ENCODE peak calls at places on chromosomes 3 and 15, in six cellular contexts. K, P, H, S, X and F are unnamed samples.

GRCh38 chr3:135621184-135621931 is 344.2 kb upstream of the PPP2R3A start:
- DNase-seq in K (no peak), P (no peak), H (no peak), S (no peak), X (no peak), F (no peak)

GRCh38 chr3:141181819-141182218 is 49.8 kb upstream of the PXYLP1 start:
- DNase-seq in K (no peak), P (no peak), H (no peak), S (no peak), X (no peak), F (no peak)

GRCh38 chr15:92653836-92654524 is 1.6 kb downstream of the FAM174B start:
- DNase-seq in K (peak), P (no peak), H (no peak), S (peak), X (no peak), F (peak)

GRCh38 chr15:78365931-78366330 is 25.8 kb downstream of the CRABP1 start:
- DNase-seq in K (no peak), P (no peak), H (no peak), S (no peak), X (no peak), F (no peak)

GRCh38 chr15:90221251-90221900 is 12.4 kb downstream of the CIB1 start:
- DNase-seq in K (peak), P (peak), H (peak), S (peak), X (no peak), F (peak)

GRCh38 chr3:148975696-148976095 is 15.6 kb upstream of the GYG1 start:
- DNase-seq in K (peak), P (no peak), H (no peak), S (no peak), X (no peak), F (no peak)

GRCh38 chr3:40130721-40131120 is 178.8 kb upstream of the EIF1B start:
- DNase-seq in K (no peak), P (no peak), H (peak), S (no peak), X (no peak), F (no peak)

GRCh38 chr15:23690450-23690852 is 3.3 kb upstream of the NDN start:
- DNase-seq in K (no peak), P (no peak), H (no peak), S (no peak), X (no peak), F (peak)

GRCh38 chr3:152466784-152467183 is 198.1 kb downstream of the MBNL1 start:
- DNase-seq in K (peak), P (no peak), H (peak), S (no peak), X (no peak), F (peak)

GRCh38 chr3:61564405-61565059 is 3.2 kb downstream of the PTPRG start:
- DNase-seq in K (peak), P (peak), H (peak), S (no peak), X (no peak), F (no peak)

GRCh38 chr3:156014456-156014855 is 105.9 kb upstream of the KCNAB1 start:
- DNase-seq in K (no peak), P (no peak), H (no peak), S (no peak), X (no peak), F (no peak)

GRCh38 chr15:81294501-81294850 is 29.5 kb downstream of the STARD5 start:
- DNase-seq in K (no peak), P (peak), H (no peak), S (peak), X (no peak), F (no peak)

GRCh38 chr3:185858502-185859225 is 33.8 kb upstream of the IGF2BP2 start:
- DNase-seq in K (no peak), P (no peak), H (no peak), S (no peak), X (no peak), F (no peak)

GRCh38 chr3:46695177-46695961 is 1.9 kb upstream of the ALS2CL start:
- DNase-seq in K (peak), P (peak), H (peak), S (no peak), X (peak), F (no peak)

GRCh38 chr3:39234041-39234440 is 41.6 kb upstream of the XIRP1 start:
- DNase-seq in K (no peak), P (no peak), H (no peak), S (no peak), X (no peak), F (no peak)

GRCh38 chr3:58625196-58625595 is 41.4 kb downstream of the FAM3D start:
- DNase-seq in K (no peak), P (no peak), H (no peak), S (no peak), X (no peak), F (no peak)

GRCh38 chr3:126530171-126531050 is 6.5 kb downstream of the CHST13 start:
- DNase-seq in K (peak), P (no peak), H (no peak), S (no peak), X (no peak), F (no peak)

GRCh38 chr3:31066999-31067398 is 172.5 kb upstream of the GADL1 start:
- DNase-seq in K (peak), P (no peak), H (peak), S (no peak), X (no peak), F (peak)

GRCh38 chr3:132550579-132551305 is 46.3 kb upstream of the ACKR4 start:
- DNase-seq in K (no peak), P (no peak), H (no peak), S (no peak), X (no peak), F (no peak)

GRCh38 chr3:194224536-194224935 is 88.6 kb downstream of the HES1 start:
- DNase-seq in K (no peak), P (no peak), H (no peak), S (no peak), X (no peak), F (no peak)

GRCh38 chr3:25469609-25470008 is 41.5 kb downstream of the RARB start:
- DNase-seq in K (no peak), P (no peak), H (no peak), S (no peak), X (no peak), F (no peak)

GRCh38 chr15:64681424-64682024 is 93.9 kb downstream of the RBPMS2 start:
- DNase-seq in K (peak), P (no peak), H (peak), S (peak), X (no peak), F (no peak)

GRCh38 chr15:50166216-50166615 is 15.8 kb upstream of the SLC27A2 start:
- DNase-seq in K (no peak), P (no peak), H (peak), S (no peak), X (no peak), F (peak)

GRCh38 chr15:81491414-81492101 is 117.5 kb upstream of the TMC3 start:
- DNase-seq in K (no peak), P (no peak), H (no peak), S (no peak), X (no peak), F (no peak)

GRCh38 chr15:69338535-69339213 is 40.0 kb downstream of the PAQR5 start:
- DNase-seq in K (no peak), P (no peak), H (peak), S (no peak), X (no peak), F (no peak)

GRCh38 chr15:77856718-77857346 is 220.7 kb downstream of the TBC1D2B start:
- DNase-seq in K (no peak), P (no peak), H (no peak), S (no peak), X (no peak), F (no peak)

GRCh38 chr15:29570931-29571727 is 251.1 kb downstream of the TJP1 start:
- DNase-seq in K (peak), P (peak), H (no peak), S (no peak), X (no peak), F (no peak)

GRCh38 chr3:126886217-126886616 is 96.7 kb upstream of the PLXNA1 start:
- DNase-seq in K (peak), P (no peak), H (peak), S (no peak), X (no peak), F (no peak)

GRCh38 chr3:13424111-13424844 is 4.2 kb upstream of the NUP210 start:
- DNase-seq in K (no peak), P (no peak), H (no peak), S (no peak), X (no peak), F (no peak)

GRCh38 chr15:27638950-27639349 is 460.2 kb downstream of the OCA2 start:
- DNase-seq in K (no peak), P (no peak), H (no peak), S (no peak), X (no peak), F (no peak)

GRCh38 chr3:134824676-134825290 is 29.7 kb downstream of the EPHB1 start:
- DNase-seq in K (no peak), P (no peak), H (no peak), S (no peak), X (no peak), F (no peak)

GRCh38 chr3:11080492-11080891 is 73.8 kb upstream of the HRH1 start:
- DNase-seq in K (peak), P (no peak), H (peak), S (no peak), X (no peak), F (no peak)

GRCh38 chr3:116806351-116806750 is 96.8 kb downstream of the TUSC7 start:
- DNase-seq in K (no peak), P (no peak), H (no peak), S (no peak), X (no peak), F (no peak)

GRCh38 chr15:83081256-83082014 is 14.4 kb upstream of the BTBD1 start:
- DNase-seq in K (no peak), P (no peak), H (no peak), S (no peak), X (no peak), F (no peak)

GRCh38 chr3:71495708-71496472 is 87.6 kb downstream of the FOXP1 start:
- DNase-seq in K (peak), P (no peak), H (peak), S (no peak), X (no peak), F (peak)